ENCODE peak calls at places on chromosomes 7 and 10, in six cellular contexts. N is HepG2, Y is endothelial cell of umbilical vein, Q is A549, V is K562, K is GM12878. F is an unnamed sample.

GRCh38 chr7:107035446-107035845 is 9.1 kb upstream of the PRKAR2B start:
- DNase-seq in N (no peak), Y (peak; percentile 21), Q (peak; percentile 43), K (no peak), V (peak; percentile 91), F (peak; percentile 47)

GRCh38 chr10:78456649-78457400 is 423.2 kb downstream of the RPS24 start:
- DNase-seq in K (no peak), Y (peak; percentile 43), V (no peak), Q (no peak), N (no peak), F (no peak)

GRCh38 chr10:75967491-75967890 is 536.1 kb downstream of the LRMDA start:
- DNase-seq in Q (no peak), V (no peak), K (no peak), N (no peak), Y (no peak), F (no peak)

GRCh38 chr7:81802251-81802650 is 32.4 kb upstream of the HGF start:
- DNase-seq in Q (no peak), Y (no peak), N (no peak), K (no peak), V (no peak), F (no peak)

GRCh38 chr7:44223362-44224114 is 22.8 kb downstream of the YKT6 start:
- DNase-seq in V (peak; percentile 34), Q (no peak), K (no peak), Y (no peak), N (no peak), F (peak; percentile 51)

GRCh38 chr7:143272871-143273270 is 9.6 kb downstream of the GSTK1 start:
- DNase-seq in Q (no peak), N (no peak), Y (no peak), K (no peak), V (no peak), F (no peak)

GRCh38 chr7:36044096-36044892 is 108.8 kb upstream of the EEPD1 start:
- DNase-seq in V (no peak), Y (peak; percentile 75), Q (no peak), N (no peak), K (no peak), F (no peak)

GRCh38 chr10:112843623-112844022 is 106.4 kb upstream of the TCF7L2 start:
- DNase-seq in V (peak; percentile 61), K (no peak), Q (no peak), N (peak; percentile 55), Y (no peak), F (peak; percentile 57)

GRCh38 chr10:127115086-127115485 is 81.3 kb downstream of the INSYN2A start:
- DNase-seq in Y (no peak), V (no peak), Q (no peak), N (no peak), K (no peak), F (no peak)

GRCh38 chr7:117019786-117020604 is 66.7 kb downstream of the ST7 start:
- DNase-seq in N (no peak), Q (peak; percentile 32), Y (peak; percentile 91), K (no peak), V (peak; percentile 50), F (no peak)

GRCh38 chr10:108358912-108359311 is 1194.4 kb upstream of the SORCS1 start:
- DNase-seq in V (no peak), K (peak; percentile 13), N (peak; percentile 2), Y (no peak), Q (peak; percentile 14), F (peak; percentile 37)

GRCh38 chr10:6953131-6953834 is 373.2 kb upstream of the PRKCQ start:
- DNase-seq in Y (no peak), Q (no peak), V (no peak), K (no peak), N (no peak), F (no peak)

GRCh38 chr7:103752995-103753394 is 236.5 kb downstream of the RELN start:
- DNase-seq in N (no peak), Q (no peak), V (no peak), K (no peak), Y (peak; percentile 21), F (no peak)

GRCh38 chr7:35025391-35025870 is 11.9 kb downstream of the DPY19L1 start:
- DNase-seq in Q (no peak), V (no peak), K (no peak), N (no peak), Y (no peak), F (no peak)

GRCh38 chr7:95723583-95724180 is 48.7 kb upstream of the DYNC1I1 start:
- DNase-seq in N (peak; percentile 53), V (peak; percentile 18), K (peak; percentile 11), Q (peak; percentile 51), Y (peak; percentile 76), F (peak; percentile 64)

GRCh38 chr7:8418627-8419245 is 14.7 kb upstream of the NXPH1 start:
- DNase-seq in K (peak; percentile 19), N (peak; percentile 52), Q (peak; percentile 31), V (peak; percentile 58), Y (peak; percentile 56), F (peak; percentile 77)

GRCh38 chr10:58350619-58351323 is 16.0 kb downstream of the UBE2D1 start:
- DNase-seq in K (no peak), Q (no peak), V (no peak), N (peak; percentile 58), Y (no peak), F (peak; percentile 61)

GRCh38 chr7:158353606-158354570 is 233.7 kb downstream of the PTPRN2 start:
- DNase-seq in Y (no peak), Q (no peak), K (no peak), N (peak; percentile 22), V (peak; percentile 71), F (peak; percentile 76)

GRCh38 chr7:66766041-66766440 is 25.5 kb downstream of the RABGEF1 start:
- DNase-seq in Y (no peak), V (no peak), K (no peak), Q (no peak), N (no peak), F (no peak)

GRCh38 chr7:66768865-66769832 is 28.6 kb downstream of the RABGEF1 start:
- DNase-seq in Y (no peak), K (no peak), V (no peak), Q (no peak), N (no peak), F (no peak)

GRCh38 chr7:66771795-66772194 is 31.3 kb downstream of the RABGEF1 start:
- DNase-seq in Q (no peak), V (no peak), Y (no peak), N (no peak), K (no peak), F (no peak)

GRCh38 chr7:66769833-66770512 is 29.4 kb downstream of the RABGEF1 start:
- DNase-seq in K (no peak), Q (no peak), V (no peak), Y (no peak), N (no peak), F (no peak)
- H3K4me3 ChIP-seq in K (no peak overlapping the region), Q (no peak overlapping the region), V (no peak overlapping the region), Y (no peak overlapping the region), N (no peak overlapping the region), F (no peak overlapping the region)

GRCh38 chr10:62244785-62245595 is 23.7 kb downstream of the RTKN2 start:
- DNase-seq in Y (peak; percentile 86), N (peak; percentile 67), V (peak; percentile 22), K (peak; percentile 75), Q (no peak), F (peak; percentile 79)
- TF ChIP-seq MYC in Y (no peak), N (no peak), V (no peak), K (no peak), Q (no peak), F (no peak)

DNA sequence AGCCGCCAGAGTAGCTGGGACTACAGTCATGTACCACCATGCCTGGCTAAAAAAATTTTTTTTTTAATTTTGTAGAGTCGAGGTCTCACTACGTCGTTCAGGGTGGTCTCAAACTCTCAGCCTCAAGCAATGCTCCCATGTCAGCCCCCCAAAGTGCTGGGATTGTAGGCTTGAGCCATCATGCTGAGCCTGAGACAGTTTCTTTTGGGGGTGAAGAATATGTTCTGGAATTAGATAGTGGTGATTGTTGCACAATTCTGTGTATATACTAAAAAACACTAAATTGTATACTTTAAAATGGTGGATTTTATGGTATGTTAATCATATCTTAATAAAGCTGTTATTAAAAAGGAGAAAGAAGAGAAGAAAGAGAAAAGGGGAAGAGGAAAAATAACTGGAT is 1.5 kb downstream of the CUZD1 start:
- DNase-seq in Q (no peak), N (no peak), Y (no peak), V (no peak), K (no peak), F (no peak)
- H3K4me3 ChIP-seq in Q (no peak overlapping the region), N (no peak overlapping the region), Y (no peak overlapping the region), V (no peak overlapping the region), K (no peak overlapping the region), F (no peak overlapping the region)

GRCh38 chr10:116835658-116836057 is 13.6 kb upstream of the ENO4 start:
- DNase-seq in Y (no peak), V (no peak), N (no peak), Q (no peak), K (no peak), F (no peak)

GRCh38 chr10:116836902-116837513 is 12.3 kb upstream of the ENO4 start:
- DNase-seq in V (no peak), N (no peak), Y (peak; percentile 44), Q (no peak), K (no peak), F (no peak)

GRCh38 chr10:116833986-116834760 is 15.1 kb upstream of the ENO4 start:
- DNase-seq in N (no peak), K (no peak), V (no peak), Q (no peak), Y (no peak), F (no peak)

GRCh38 chr10:116838143-116838725 is 11.1 kb upstream of the ENO4 start:
- DNase-seq in K (no peak), Q (no peak), V (no peak), N (peak; percentile 35), Y (no peak), F (no peak)

GRCh38 chr10:116836087-116836486 is 13.2 kb upstream of the ENO4 start:
- DNase-seq in Q (no peak), N (no peak), K (no peak), V (no peak), Y (no peak), F (no peak)
- TF ChIP-seq MYC in Q (no peak), N (no peak), K (no peak), V (no peak), Y (no peak), F (no peak)

GRCh38 chr7:100492738-100493475 is 9.2 kb downstream of the NYAP1 start:
- DNase-seq in N (no peak), K (no peak), Y (no peak), Q (no peak), V (no peak), F (no peak)
- H3K4me3 ChIP-seq in N (peak overlapping the region; percentile 42), K (peak overlapping the region; percentile 53), Y (no peak overlapping the region), Q (no peak overlapping the region), V (peak overlapping the region; percentile 30), F (no peak overlapping the region)

DNA sequence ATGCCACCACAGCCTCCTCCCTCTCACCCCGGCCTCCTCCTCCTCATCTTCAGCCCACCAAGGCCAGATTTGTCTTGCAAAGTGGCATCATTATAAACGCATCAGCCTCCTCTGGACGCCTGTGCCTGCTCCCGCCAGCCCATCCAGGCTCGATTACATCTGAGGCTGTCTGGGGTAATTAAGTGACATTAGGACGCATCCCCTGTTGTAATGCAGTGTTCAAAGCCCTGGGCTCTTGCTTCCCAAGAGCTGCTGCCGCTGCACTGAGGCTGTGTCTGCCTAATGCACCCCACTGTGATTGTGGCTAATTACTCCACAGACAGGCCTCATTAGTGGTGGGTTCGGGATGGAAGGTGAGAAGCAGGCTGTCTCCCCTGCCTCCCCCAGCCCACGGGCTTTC is 66.0 kb upstream of the PCBD1 start:
- DNase-seq in Y (no peak), K (no peak), Q (no peak), N (no peak), V (no peak), F (no peak)
- TF ChIP-seq MYC in Y (no peak), K (no peak), Q (no peak), N (no peak), V (no peak), F (no peak)